ENCODE peak calls at places on chromosomes 4 and X, in six cellular contexts. N is fibroblast of lung; W is lower lobe of right lung; O is CD4-positive, CD25-positive, alpha-beta regulatory T cell; Z is AG08395; A is NCI-H1930. E is an unnamed sample.
A peak's percentile ranks its signal among the peaks of the same experiment; 100 is the strongest.

GRCh38 chrX:108036298-108036973 is 8.4 kb upstream of the VSIG1 start:
- DNase-seq in N (peak; percentile 63), W (no peak), O (no peak), Z (no peak), A (no peak), E (peak; percentile 90)

GRCh38 chrX:103157511-103158316 is 57.2 kb upstream of the BEX4 start:
- DNase-seq in N (peak; percentile 56), W (no peak), O (no peak), Z (peak; percentile 51), A (no peak), E (peak; percentile 29)

GRCh38 chrX:70030242-70030823 is 19.4 kb downstream of the AWAT2 start:
- DNase-seq in N (peak; percentile 56), W (no peak), O (peak; percentile 28), Z (peak; percentile 71), A (no peak), E (peak; percentile 31)

GRCh38 chrX:153626025-153626633 is 20.9 kb upstream of the DUSP9 start:
- DNase-seq in N (no peak), W (no peak), O (no peak), Z (no peak), A (no peak), E (no peak)

GRCh38 chr4:100146756-100147155 is 43.5 kb downstream of the DDIT4L start:
- DNase-seq in N (no peak), W (no peak), O (no peak), Z (no peak), A (no peak), E (no peak)

GRCh38 chr4:143411527-143412480 is 75.1 kb downstream of the GAB1 start:
- DNase-seq in N (peak; percentile 51), W (no peak), O (no peak), Z (peak; percentile 31), A (peak; percentile 78), E (peak; percentile 3)

GRCh38 chr4:166972071-166972470 is 262.2 kb downstream of the SPOCK3 start:
- DNase-seq in N (peak; percentile 61), W (no peak), O (no peak), Z (no peak), A (no peak), E (peak; percentile 0)

GRCh38 chr4:36432556-36432955 is 151.1 kb downstream of the DTHD1 start:
- DNase-seq in N (no peak), W (no peak), O (no peak), Z (no peak), A (no peak), E (no peak)

GRCh38 chr4:113952452-113953029 is 26.9 kb downstream of the ARSJ start:
- DNase-seq in N (peak; percentile 69), W (no peak), O (peak; percentile 14), Z (peak; percentile 31), A (no peak), E (peak; percentile 74)

GRCh38 chr4:65670331-65671031 is at the start of gene EPHA5:
- DNase-seq in N (peak; percentile 36), W (peak; percentile 57), O (no peak), Z (peak; percentile 18), A (peak; percentile 18), E (peak; percentile 93)

GRCh38 chr4:57270350-57270749 is 160.2 kb upstream of the IGFBP7 start:
- DNase-seq in N (peak; percentile 1), W (no peak), O (no peak), Z (no peak), A (no peak), E (no peak)

GRCh38 chrX:41759817-41760216 is 35.8 kb downstream of the GPR82 start:
- DNase-seq in N (peak; percentile 67), W (no peak), O (no peak), Z (peak; percentile 7), A (no peak), E (peak; percentile 6)

GRCh38 chr4:10239982-10240654 is 123.5 kb upstream of the WDR1 start:
- DNase-seq in N (no peak), W (no peak), O (no peak), Z (peak; percentile 0), A (no peak), E (peak; percentile 4)

GRCh38 chrX:50152421-50152820 is 48.4 kb downstream of the AKAP4 start:
- DNase-seq in N (no peak), W (no peak), O (no peak), Z (no peak), A (no peak), E (no peak)

GRCh38 chrX:118976599-118977340 is 2.4 kb downstream of the LONRF3 start:
- DNase-seq in N (no peak), W (peak; percentile 79), O (no peak), Z (no peak), A (no peak), E (no peak)

E was measured in brain microvascular endothelial cell.